ENCODE peak calls at places on chromosomes 7 and 10, in six cellular contexts. G is endothelial cell of umbilical vein, N is HepG2, Y is A549, W is K562, H is GM12878. F is an unnamed sample.

GRCh38 chr10:29517352-29517923 is 117.3 kb downstream of the SVIL start:
- DNase-seq in G (peak; percentile 22), N (peak; percentile 43), Y (peak; percentile 61), W (peak; percentile 52), H (no peak), F (peak; percentile 38)

GRCh38 chr7:47816647-47817046 is 131.6 kb downstream of the PKD1L1 start:
- DNase-seq in G (no peak), N (peak; percentile 35), Y (no peak), W (no peak), H (no peak), F (no peak)

GRCh38 chr7:2522780-2523433 is 3.3 kb downstream of the LFNG start:
- DNase-seq in G (no peak), N (peak; percentile 71), Y (peak; percentile 35), W (no peak), H (no peak), F (no peak)

GRCh38 chr10:73850863-73851461 is 23.4 kb downstream of the CAMK2G start:
- DNase-seq in G (no peak), N (no peak), Y (no peak), W (no peak), H (no peak), F (peak; percentile 59)

GRCh38 chr7:100568936-100569844 is 4.5 kb downstream of the SAP25 start:
- DNase-seq in G (peak; percentile 50), N (peak; percentile 91), Y (no peak), W (peak; percentile 86), H (no peak), F (peak; percentile 92)

GRCh38 chr10:97773096-97773495 is 1.3 kb upstream of the SFRP5 start:
- DNase-seq in G (no peak), N (no peak), Y (no peak), W (no peak), H (no peak), F (no peak)

GRCh38 chr7:73394416-73394815 is 39.2 kb upstream of the FZD9 start:
- DNase-seq in G (no peak), N (no peak), Y (no peak), W (no peak), H (no peak), F (no peak)

GRCh38 chr10:112374724-112375541 is 1.0 kb downstream of the ACSL5 start:
- DNase-seq in G (no peak), N (peak; percentile 59), Y (no peak), W (no peak), H (no peak), F (peak; percentile 36)

GRCh38 chr10:30155401-30155800 is 96.0 kb upstream of the JCAD start:
- DNase-seq in G (peak; percentile 77), N (no peak), Y (no peak), W (no peak), H (no peak), F (peak; percentile 9)

GRCh38 chr10:23604613-23605012 is 165.7 kb downstream of the OTUD1 start:
- DNase-seq in G (no peak), N (no peak), Y (no peak), W (no peak), H (no peak), F (no peak)

GRCh38 chr7:460374-461117 is 59.1 kb downstream of the PDGFA start:
- DNase-seq in G (peak; percentile 53), N (peak; percentile 61), Y (no peak), W (no peak), H (no peak), F (no peak)

GRCh38 chr7:77524732-77525131 is 12.4 kb upstream of the PTPN12 start:
- DNase-seq in G (no peak), N (no peak), Y (no peak), W (no peak), H (no peak), F (peak; percentile 32)

GRCh38 chr7:15288746-15289145 is 273.1 kb downstream of the AGMO start:
- DNase-seq in G (peak; percentile 34), N (no peak), Y (no peak), W (no peak), H (no peak), F (no peak)

GRCh38 chr10:97939446-97939990 is 89.9 kb downstream of the GOLGA7B start:
- DNase-seq in G (no peak), N (no peak), Y (no peak), W (no peak), H (no peak), F (no peak)

GRCh38 chr10:96890172-96890513 is 58.0 kb downstream of the LCOR start:
- DNase-seq in G (no peak), N (peak; percentile 1), Y (no peak), W (no peak), H (no peak), F (peak; percentile 49)

GRCh38 chr10:3776796-3777571 is 8.0 kb downstream of the KLF6 start:
- DNase-seq in G (peak; percentile 78), N (peak; percentile 58), Y (no peak), W (peak; percentile 55), H (no peak), F (no peak)

GRCh38 chr10:103758294-103758681 is 97.1 kb downstream of the SH3PXD2A start:
- DNase-seq in G (peak; percentile 44), N (peak; percentile 66), Y (peak; percentile 79), W (no peak), H (no peak), F (no peak)

GRCh38 chr10:23070819-23071218 is 24.6 kb upstream of the MSRB2 start:
- DNase-seq in G (no peak), N (no peak), Y (no peak), W (no peak), H (peak; percentile 41), F (no peak)

GRCh38 chr10:84818956-84819355 is 490.6 kb downstream of the CCSER2 start:
- DNase-seq in G (no peak), N (no peak), Y (no peak), W (no peak), H (no peak), F (no peak)

GRCh38 chr7:96548664-96549063 is 161.0 kb downstream of the SEM1 start:
- DNase-seq in G (no peak), N (peak; percentile 76), Y (peak; percentile 20), W (no peak), H (no peak), F (no peak)

GRCh38 chr10:106387063-106387462 is 777.4 kb downstream of the SORCS1 start:
- DNase-seq in G (no peak), N (no peak), Y (no peak), W (no peak), H (no peak), F (no peak)

GRCh38 chr10:110500515-110500905 is 2.8 kb downstream of the DUSP5 start:
- DNase-seq in G (peak; percentile 51), N (no peak), Y (no peak), W (peak; percentile 42), H (no peak), F (no peak)

GRCh38 chr7:90551036-90551435 is 45.1 kb upstream of the CDK14 start:
- DNase-seq in G (no peak), N (peak; percentile 40), Y (no peak), W (no peak), H (no peak), F (no peak)

GRCh38 chr10:124678566-124679240 is 65.5 kb downstream of the FAM53B start:
- DNase-seq in G (no peak), N (no peak), Y (no peak), W (no peak), H (no peak), F (no peak)

GRCh38 chr7:156640949-156641485 is 443 bp downstream of the RNF32 start:
- DNase-seq in G (no peak), N (no peak), Y (peak; percentile 53), W (peak; percentile 83), H (no peak), F (peak; percentile 83)

GRCh38 chr7:6554848-6555247 is 3.6 kb upstream of the GRID2IP start:
- DNase-seq in G (no peak), N (no peak), Y (no peak), W (no peak), H (no peak), F (no peak)

GRCh38 chr10:17348111-17349008 is 106.0 kb downstream of the ST8SIA6 start:
- DNase-seq in G (peak; percentile 56), N (no peak), Y (peak; percentile 7), W (peak; percentile 85), H (no peak), F (no peak)

GRCh38 chr7:138388673-138389491 is 71.2 kb upstream of the TRIM24 start:
- DNase-seq in G (no peak), N (peak; percentile 98), Y (peak; percentile 27), W (peak; percentile 14), H (no peak), F (no peak)
- TF ChIP-seq MYC in G (no peak), N (no peak), Y (no peak), W (no peak), H (no peak), F (no peak)

GRCh38 chr7:132901241-132901640 is 180.6 kb downstream of the CHCHD3 start:
- DNase-seq in G (no peak), N (no peak), Y (no peak), W (no peak), H (no peak), F (no peak)
- TF ChIP-seq MAX in G (no peak), N (no peak), Y (no peak), W (no peak), H (no peak), F (no peak)

GRCh38 chr7:128165927-128166420 is 75.1 kb upstream of the LEP start:
- DNase-seq in G (no peak), N (no peak), Y (no peak), W (no peak), H (no peak), F (no peak)
- H3K4me3 ChIP-seq in G (no peak overlapping the region), N (no peak overlapping the region), Y (no peak overlapping the region), W (no peak overlapping the region), H (no peak overlapping the region), F (no peak overlapping the region)

GRCh38 chr7:30104134-30104533 is 30.7 kb upstream of the MTURN start:
- DNase-seq in G (no peak), N (no peak), Y (no peak), W (no peak), H (no peak), F (no peak)

GRCh38 chr7:30102281-30102680 is 32.5 kb upstream of the MTURN start:
- DNase-seq in G (no peak), N (no peak), Y (no peak), W (no peak), H (no peak), F (no peak)
- TF ChIP-seq MYC in G (no peak), N (no peak), Y (no peak), W (no peak), H (no peak), F (no peak)